ENCODE peak calls at places on chromosome 19, in eight cellular contexts. L is glutamatergic neuron; Z is NCI-H2029; K is GM23248; U is CD4-positive, alpha-beta T cell; S is WERI-Rb-1; H is heart right ventricle; C is NCI-H2081. V is an unnamed sample.

GRCh38 chr19:3122512-3122870 is 13.3 kb upstream of the GNA15 start:
- DNase-seq in Z (no peak), L (no peak), S (no peak), U (no peak), K (no peak), H (no peak), C (no peak), V (no peak)

GRCh38 chr19:10004617-10005016 is 5.7 kb downstream of the COL5A3 start:
- DNase-seq in Z (no peak), C (no peak), L (no peak), K (peak; percentile 28), H (no peak), S (no peak), U (no peak), V (no peak)

GRCh38 chr19:604355-604754 is 14.7 kb downstream of the HCN2 start:
- DNase-seq in L (no peak), C (no peak), S (peak; percentile 52), H (no peak), Z (peak; percentile 29), U (peak; percentile 16), K (peak; percentile 30), V (no peak)

GRCh38 chr19:27966390-27966816 is 1246.5 kb downstream of the UQCRFS1 start:
- DNase-seq in H (no peak), S (no peak), C (no peak), Z (no peak), L (no peak), U (no peak), K (peak; percentile 48), V (no peak)

GRCh38 chr19:39709026-39709872 is 5.0 kb downstream of the LGALS14 start:
- DNase-seq in C (no peak), K (no peak), H (no peak), Z (no peak), S (no peak), L (no peak), U (no peak), V (no peak)

GRCh38 chr19:13133241-13133870 is 15.3 kb downstream of the NACC1 start:
- DNase-seq in S (no peak), H (no peak), K (no peak), L (no peak), Z (no peak), U (no peak), C (no peak), V (no peak)

GRCh38 chr19:9934132-9934950 is 2.0 kb downstream of the OLFM2 start:
- DNase-seq in Z (no peak), L (peak; percentile 92), H (peak; percentile 80), C (peak; percentile 32), U (peak; percentile 80), K (peak; percentile 90), S (peak; percentile 80), V (peak; percentile 33)

GRCh38 chr19:47021536-47022139 is 2.0 kb downstream of the NPAS1 start:
- DNase-seq in H (no peak), C (no peak), K (peak; percentile 57), Z (no peak), L (peak; percentile 62), U (no peak), S (peak; percentile 26), V (no peak)

GRCh38 chr19:10817291-10818038 is 18.5 kb downstream of the TMED1 start:
- DNase-seq in Z (no peak), L (no peak), C (no peak), S (no peak), K (peak; percentile 99), U (no peak), H (peak; percentile 49), V (peak; percentile 84)

GRCh38 chr19:34288381-34288780 is 34.0 kb downstream of the GARRE1 start:
- DNase-seq in U (no peak), L (no peak), S (no peak), K (no peak), Z (no peak), H (no peak), C (no peak), V (no peak)

GRCh38 chr19:5128251-5128931 is 159.5 kb downstream of the KDM4B start:
- DNase-seq in H (peak; percentile 78), Z (no peak), C (no peak), L (no peak), K (peak; percentile 83), S (peak; percentile 57), U (no peak), V (no peak)

GRCh38 chr19:42113641-42114348 is 18.5 kb downstream of the POU2F2 start:
- DNase-seq in S (peak; percentile 87), Z (peak; percentile 49), K (peak; percentile 98), U (no peak), H (no peak), L (peak; percentile 88), C (no peak), V (peak; percentile 44)

GRCh38 chr19:29329460-29330134 is 116.6 kb upstream of the UQCRFS1 start:
- DNase-seq in H (no peak), K (peak; percentile 26), S (no peak), C (no peak), U (no peak), Z (no peak), L (no peak), V (no peak)

GRCh38 chr19:9789066-9789465 is 20.5 kb upstream of the ZNF846 start:
- DNase-seq in H (no peak), K (no peak), C (no peak), S (no peak), L (no peak), Z (no peak), U (no peak), V (no peak)

GRCh38 chr19:11480927-11481776 is at the start of gene ELAVL3:
- DNase-seq in L (peak; percentile 91), S (peak; percentile 37), H (no peak), C (peak; percentile 64), Z (peak; percentile 20), U (no peak), K (no peak), V (no peak)

GRCh38 chr19:7932930-7933300 is 7.0 kb upstream of the CTXN1 start:
- DNase-seq in K (no peak), U (no peak), Z (no peak), C (no peak), L (no peak), S (no peak), H (no peak), V (no peak)

GRCh38 chr19:686589-687297 is 8.5 kb downstream of the PRSS57 start:
- DNase-seq in Z (no peak), K (no peak), L (no peak), H (no peak), S (no peak), C (no peak), U (no peak), V (no peak)

GRCh38 chr19:9205506-9206113 is 13.8 kb downstream of the OR7D4 start:
- DNase-seq in H (peak; percentile 67), L (peak; percentile 75), S (peak; percentile 71), U (peak; percentile 49), C (peak; percentile 22), Z (peak; percentile 42), K (peak; percentile 75), V (peak; percentile 4)

GRCh38 chr19:52891336-52891735 is 6.1 kb downstream of the ZNF320 start:
- DNase-seq in U (no peak), S (no peak), Z (no peak), H (no peak), L (no peak), C (no peak), K (no peak), V (no peak)

GRCh38 chr19:43450545-43450997 is 14.8 kb downstream of the LYPD3 start:
- DNase-seq in S (no peak), Z (no peak), C (no peak), L (no peak), H (no peak), U (no peak), K (peak; percentile 66), V (no peak)

GRCh38 chr19:46040952-46041500 is at the start of gene IGFL4:
- DNase-seq in Z (peak; percentile 38), H (no peak), S (no peak), C (no peak), L (no peak), K (no peak), U (no peak), V (no peak)

GRCh38 chr19:43776285-43776684 is 4.5 kb downstream of the KCNN4 start:
- DNase-seq in K (no peak), S (no peak), L (no peak), Z (no peak), H (no peak), C (no peak), U (no peak), V (no peak)

GRCh38 chr19:8305798-8306197 is 2.4 kb downstream of the CD320 start:
- DNase-seq in C (no peak), S (peak; percentile 5), Z (no peak), H (no peak), K (no peak), U (no peak), L (no peak), V (no peak)

GRCh38 chr19:55324705-55325104 is 436 bp downstream of the TMEM150B start:
- DNase-seq in K (no peak), L (no peak), S (no peak), Z (no peak), U (no peak), H (no peak), C (no peak), V (no peak)

GRCh38 chr19:51450730-51451307 is 7.4 kb downstream of the SIGLEC8 start:
- DNase-seq in L (no peak), Z (no peak), K (no peak), S (no peak), U (no peak), H (no peak), C (no peak), V (no peak)

GRCh38 chr19:10769533-10770491 is 51.9 kb downstream of the DNM2 start:
- DNase-seq in U (no peak), S (peak; percentile 77), H (peak; percentile 66), L (no peak), C (no peak), Z (no peak), K (peak; percentile 49), V (no peak)

GRCh38 chr19:13396256-13397080 is 109.8 kb downstream of the CACNA1A start:
- DNase-seq in S (no peak), L (peak; percentile 73), K (peak; percentile 82), U (no peak), C (no peak), H (peak; percentile 27), Z (peak; percentile 55), V (peak; percentile 17)

GRCh38 chr19:35717665-35718344 is at the start of gene KMT2B:
- DNase-seq in Z (no peak), K (no peak), S (peak; percentile 97), L (peak; percentile 96), C (peak; percentile 95), U (no peak), H (no peak), V (no peak)

GRCh38 chr19:7869453-7869909 is 4.7 kb downstream of the PRR36 start:
- DNase-seq in H (peak; percentile 66), Z (no peak), C (no peak), U (peak; percentile 74), S (no peak), L (peak; percentile 66), K (peak; percentile 67), V (no peak)

GRCh38 chr19:3849092-3849491 is 19.7 kb downstream of the ZFR2 start:
- DNase-seq in Z (no peak), K (peak; percentile 34), S (peak; percentile 82), U (peak; percentile 6), H (no peak), C (no peak), L (peak; percentile 66), V (no peak)

GRCh38 chr19:46073268-46073922 is 32.6 kb upstream of the IGFL4 start:
- DNase-seq in S (no peak), Z (no peak), K (peak; percentile 43), H (no peak), U (no peak), C (no peak), L (no peak), V (no peak)

GRCh38 chr19:1019616-1019961 is 1.3 kb downstream of the TMEM259 start:
- DNase-seq in S (no peak), H (peak; percentile 22), K (no peak), C (no peak), Z (no peak), U (no peak), L (no peak), V (no peak)